ENCODE peak calls at places on chromosome 16, in nine cellular contexts. One of them, this sample, is unnamed.

GRCh38 chr16:48206594-48207242 is 37.4 kb upstream of the LONP2 start:
- DNase-seq in smooth muscle cell of the brain vasculature: no peak
- DNase-seq in DND-41: no peak
- DNase-seq in EL: no peak
- DNase-seq in skeletal muscle cell: no peak
- DNase-seq in NCI-H1105: no peak
- DNase-seq in gastrocnemius medialis: no peak
- DNase-seq in activated naive CD4-positive, alpha-beta T cell treated with anti-CD3 and anti-CD28 coated beads, Interleukin-2, amount 50 U/mL, for 16 hours: no peak
- DNase-seq in LHCN-M2: no peak
- DNase-seq in this sample: no peak

GRCh38 chr16:54931757-54932660 is 1.3 kb downstream of the IRX5 start:
- DNase-seq in gastrocnemius medialis: no peak
- DNase-seq in NCI-H1105: no peak
- DNase-seq in EL: peak; percentile 31
- DNase-seq in skeletal muscle cell: no peak
- DNase-seq in activated naive CD4-positive, alpha-beta T cell treated with anti-CD3 and anti-CD28 coated beads, Interleukin-2, amount 50 U/mL, for 16 hours: no peak
- DNase-seq in DND-41: peak; percentile 42
- DNase-seq in LHCN-M2: no peak
- DNase-seq in smooth muscle cell of the brain vasculature: no peak
- DNase-seq in this sample: no peak

GRCh38 chr16:66247516-66248089 is 118.9 kb upstream of the CDH5 start:
- DNase-seq in EL: no peak
- DNase-seq in LHCN-M2: no peak
- DNase-seq in skeletal muscle cell: no peak
- DNase-seq in smooth muscle cell of the brain vasculature: no peak
- DNase-seq in activated naive CD4-positive, alpha-beta T cell treated with anti-CD3 and anti-CD28 coated beads, Interleukin-2, amount 50 U/mL, for 16 hours: no peak
- DNase-seq in gastrocnemius medialis: peak; percentile 53
- DNase-seq in NCI-H1105: no peak
- DNase-seq in DND-41: no peak
- DNase-seq in this sample: no peak

GRCh38 chr16:87562201-87562600 is 40.1 kb upstream of the JPH3 start:
- DNase-seq in NCI-H1105: peak; percentile 22
- DNase-seq in smooth muscle cell of the brain vasculature: no peak
- DNase-seq in EL: no peak
- DNase-seq in activated naive CD4-positive, alpha-beta T cell treated with anti-CD3 and anti-CD28 coated beads, Interleukin-2, amount 50 U/mL, for 16 hours: no peak
- DNase-seq in DND-41: no peak
- DNase-seq in gastrocnemius medialis: no peak
- DNase-seq in LHCN-M2: no peak
- DNase-seq in skeletal muscle cell: no peak
- DNase-seq in this sample: peak; percentile 24

GRCh38 chr16:25126820-25127232 is 15.3 kb downstream of the LCMT1 start:
- DNase-seq in DND-41: peak; percentile 32
- DNase-seq in EL: peak; percentile 85
- DNase-seq in skeletal muscle cell: peak; percentile 34
- DNase-seq in activated naive CD4-positive, alpha-beta T cell treated with anti-CD3 and anti-CD28 coated beads, Interleukin-2, amount 50 U/mL, for 16 hours: peak; percentile 17
- DNase-seq in smooth muscle cell of the brain vasculature: peak; percentile 21
- DNase-seq in LHCN-M2: peak; percentile 89
- DNase-seq in gastrocnemius medialis: no peak
- DNase-seq in NCI-H1105: no peak
- DNase-seq in this sample: peak; percentile 3

GRCh38 chr16:78122774-78123315 is 23.4 kb downstream of the WWOX start:
- DNase-seq in NCI-H1105: peak; percentile 42
- DNase-seq in DND-41: peak; percentile 30
- DNase-seq in LHCN-M2: peak; percentile 72
- DNase-seq in skeletal muscle cell: no peak
- DNase-seq in EL: peak; percentile 50
- DNase-seq in gastrocnemius medialis: no peak
- DNase-seq in activated naive CD4-positive, alpha-beta T cell treated with anti-CD3 and anti-CD28 coated beads, Interleukin-2, amount 50 U/mL, for 16 hours: no peak
- DNase-seq in smooth muscle cell of the brain vasculature: no peak
- DNase-seq in this sample: peak; percentile 21

GRCh38 chr16:22318690-22319358 is 21.6 kb downstream of the POLR3E start:
- DNase-seq in smooth muscle cell of the brain vasculature: no peak
- DNase-seq in EL: peak; percentile 36
- DNase-seq in DND-41: peak; percentile 51
- DNase-seq in gastrocnemius medialis: peak; percentile 45
- DNase-seq in NCI-H1105: no peak
- DNase-seq in activated naive CD4-positive, alpha-beta T cell treated with anti-CD3 and anti-CD28 coated beads, Interleukin-2, amount 50 U/mL, for 16 hours: peak; percentile 59
- DNase-seq in skeletal muscle cell: no peak
- DNase-seq in LHCN-M2: peak; percentile 18
- DNase-seq in this sample: no peak

GRCh38 chr16:75280331-75280804 is 28.9 kb upstream of the BCAR1 start:
- DNase-seq in LHCN-M2: no peak
- DNase-seq in activated naive CD4-positive, alpha-beta T cell treated with anti-CD3 and anti-CD28 coated beads, Interleukin-2, amount 50 U/mL, for 16 hours: no peak
- DNase-seq in skeletal muscle cell: no peak
- DNase-seq in NCI-H1105: no peak
- DNase-seq in smooth muscle cell of the brain vasculature: no peak
- DNase-seq in EL: no peak
- DNase-seq in gastrocnemius medialis: no peak
- DNase-seq in DND-41: no peak
- DNase-seq in this sample: no peak

GRCh38 chr16:81190667-81191066 is 47.8 kb upstream of the BCO1 start:
- DNase-seq in EL: peak; percentile 70
- DNase-seq in gastrocnemius medialis: peak; percentile 15
- DNase-seq in skeletal muscle cell: no peak
- DNase-seq in activated naive CD4-positive, alpha-beta T cell treated with anti-CD3 and anti-CD28 coated beads, Interleukin-2, amount 50 U/mL, for 16 hours: no peak
- DNase-seq in NCI-H1105: no peak
- DNase-seq in smooth muscle cell of the brain vasculature: no peak
- DNase-seq in LHCN-M2: peak; percentile 94
- DNase-seq in DND-41: no peak
- DNase-seq in this sample: no peak

GRCh38 chr16:9820481-9821246 is 361.6 kb downstream of the GRIN2A start:
- DNase-seq in gastrocnemius medialis: no peak
- DNase-seq in EL: no peak
- DNase-seq in activated naive CD4-positive, alpha-beta T cell treated with anti-CD3 and anti-CD28 coated beads, Interleukin-2, amount 50 U/mL, for 16 hours: no peak
- DNase-seq in LHCN-M2: no peak
- DNase-seq in smooth muscle cell of the brain vasculature: no peak
- DNase-seq in DND-41: no peak
- DNase-seq in skeletal muscle cell: no peak
- DNase-seq in NCI-H1105: no peak
- DNase-seq in this sample: no peak

GRCh38 chr16:24609740-24610420 is 70.5 kb downstream of the RBBP6 start:
- DNase-seq in DND-41: no peak
- DNase-seq in activated naive CD4-positive, alpha-beta T cell treated with anti-CD3 and anti-CD28 coated beads, Interleukin-2, amount 50 U/mL, for 16 hours: peak; percentile 23
- DNase-seq in NCI-H1105: peak; percentile 77
- DNase-seq in LHCN-M2: peak; percentile 34
- DNase-seq in smooth muscle cell of the brain vasculature: no peak
- DNase-seq in skeletal muscle cell: no peak
- DNase-seq in EL: peak; percentile 22
- DNase-seq in gastrocnemius medialis: no peak
- DNase-seq in this sample: peak; percentile 13

GRCh38 chr16:86773339-86773715 is 195.0 kb downstream of the FOXL1 start:
- DNase-seq in DND-41: no peak
- DNase-seq in LHCN-M2: no peak
- DNase-seq in smooth muscle cell of the brain vasculature: no peak
- DNase-seq in gastrocnemius medialis: no peak
- DNase-seq in skeletal muscle cell: no peak
- DNase-seq in NCI-H1105: no peak
- DNase-seq in EL: no peak
- DNase-seq in activated naive CD4-positive, alpha-beta T cell treated with anti-CD3 and anti-CD28 coated beads, Interleukin-2, amount 50 U/mL, for 16 hours: no peak
- DNase-seq in this sample: no peak

GRCh38 chr16:73066927-73067670 is 19.2 kb upstream of the ZFHX3 start:
- DNase-seq in DND-41: no peak
- DNase-seq in EL: peak; percentile 49
- DNase-seq in skeletal muscle cell: peak; percentile 73
- DNase-seq in NCI-H1105: no peak
- DNase-seq in gastrocnemius medialis: no peak
- DNase-seq in LHCN-M2: no peak
- DNase-seq in smooth muscle cell of the brain vasculature: no peak
- DNase-seq in activated naive CD4-positive, alpha-beta T cell treated with anti-CD3 and anti-CD28 coated beads, Interleukin-2, amount 50 U/mL, for 16 hours: no peak
- DNase-seq in this sample: no peak

GRCh38 chr16:28189237-28189636 is 22.5 kb downstream of the XPO6 start:
- DNase-seq in NCI-H1105: no peak
- DNase-seq in skeletal muscle cell: no peak
- DNase-seq in DND-41: no peak
- DNase-seq in smooth muscle cell of the brain vasculature: no peak
- DNase-seq in activated naive CD4-positive, alpha-beta T cell treated with anti-CD3 and anti-CD28 coated beads, Interleukin-2, amount 50 U/mL, for 16 hours: no peak
- DNase-seq in gastrocnemius medialis: no peak
- DNase-seq in LHCN-M2: no peak
- DNase-seq in EL: peak; percentile 54
- DNase-seq in this sample: no peak

GRCh38 chr16:73071131-73071940 is 23.4 kb upstream of the ZFHX3 start:
- DNase-seq in LHCN-M2: no peak
- DNase-seq in gastrocnemius medialis: peak; percentile 66
- DNase-seq in activated naive CD4-positive, alpha-beta T cell treated with anti-CD3 and anti-CD28 coated beads, Interleukin-2, amount 50 U/mL, for 16 hours: no peak
- DNase-seq in smooth muscle cell of the brain vasculature: no peak
- DNase-seq in EL: peak; percentile 29
- DNase-seq in skeletal muscle cell: no peak
- DNase-seq in NCI-H1105: peak; percentile 69
- DNase-seq in DND-41: no peak
- DNase-seq in this sample: peak; percentile 23

GRCh38 chr16:81164958-81165357 is 68.8 kb upstream of the GCSH start:
- DNase-seq in DND-41: no peak
- DNase-seq in smooth muscle cell of the brain vasculature: no peak
- DNase-seq in skeletal muscle cell: no peak
- DNase-seq in EL: no peak
- DNase-seq in activated naive CD4-positive, alpha-beta T cell treated with anti-CD3 and anti-CD28 coated beads, Interleukin-2, amount 50 U/mL, for 16 hours: no peak
- DNase-seq in NCI-H1105: no peak
- DNase-seq in gastrocnemius medialis: no peak
- DNase-seq in LHCN-M2: no peak
- DNase-seq in this sample: no peak

GRCh38 chr16:73233423-73233762 is 185.5 kb upstream of the ZFHX3 start:
- DNase-seq in skeletal muscle cell: no peak
- DNase-seq in LHCN-M2: no peak
- DNase-seq in DND-41: no peak
- DNase-seq in EL: no peak
- DNase-seq in smooth muscle cell of the brain vasculature: no peak
- DNase-seq in NCI-H1105: no peak
- DNase-seq in gastrocnemius medialis: no peak
- DNase-seq in activated naive CD4-positive, alpha-beta T cell treated with anti-CD3 and anti-CD28 coated beads, Interleukin-2, amount 50 U/mL, for 16 hours: no peak
- DNase-seq in this sample: no peak